ENCODE peak calls at places on chromosomes 4 and X, in ten cellular contexts. X is fibroblast of pulmonary artery; B is AG20443; S is cardiac muscle cell; Y is CD8-positive, alpha-beta T cell; I is HuH-7.5; O is Ammon's horn; N is BJ; L is stimulated activated CD4-positive, alpha-beta T cell treated with anti-CD3 and anti-CD28 coated beads, Interleukin-1b, Interleukin-23, amount 100 ng/mL, for 24 hours; F is amniotic stem cell. K is an unnamed sample.

GRCh38 chr4:1910643-1911042 is 39.5 kb downstream of the NSD2 start:
- DNase-seq in X (peak; percentile 75), B (peak; percentile 77), S (peak; percentile 76), Y (no peak), I (peak; percentile 29), O (peak; percentile 74), N (no peak), L (no peak), F (no peak), K (no peak)

GRCh38 chr4:112897548-112897947 is 151.9 kb upstream of the ANK2 start:
- DNase-seq in X (no peak), B (no peak), S (peak; percentile 6), Y (no peak), I (no peak), O (no peak), N (no peak), L (no peak), F (no peak), K (no peak)

GRCh38 chr4:6671648-6672047 is 22.0 kb upstream of the S100P start:
- DNase-seq in X (no peak), B (no peak), S (no peak), Y (no peak), I (no peak), O (no peak), N (no peak), L (no peak), F (no peak), K (no peak)

GRCh38 chrX:111041018-111041462 is 55.0 kb upstream of the PAK3 start:
- DNase-seq in X (peak; percentile 88), B (peak; percentile 68), S (peak; percentile 91), Y (peak; percentile 37), I (no peak), O (peak; percentile 35), N (peak; percentile 5), L (no peak), F (no peak), K (peak; percentile 27)

GRCh38 chrX:129553619-129554288 is 13.7 kb downstream of the OCRL start:
- DNase-seq in X (no peak), B (no peak), S (no peak), Y (no peak), I (no peak), O (no peak), N (no peak), L (no peak), F (no peak), K (no peak)

GRCh38 chr4:115145393-115146160 is 32.2 kb upstream of the NDST4 start:
- DNase-seq in X (no peak), B (no peak), S (no peak), Y (no peak), I (no peak), O (no peak), N (no peak), L (no peak), F (no peak), K (no peak)

GRCh38 chr4:74449571-74450297 is 4.8 kb downstream of the AREG start:
- DNase-seq in X (peak; percentile 45), B (no peak), S (peak; percentile 55), Y (no peak), I (no peak), O (no peak), N (no peak), L (no peak), F (no peak), K (no peak)

GRCh38 chr4:26780524-26780923 is 80.1 kb upstream of the STIM2 start:
- DNase-seq in X (peak; percentile 57), B (no peak), S (peak; percentile 35), Y (no peak), I (no peak), O (no peak), N (no peak), L (no peak), F (no peak), K (peak; percentile 54)

GRCh38 chrX:13778916-13779315 is 38.0 kb downstream of the GPM6B start:
- DNase-seq in X (peak; percentile 37), B (peak; percentile 40), S (peak; percentile 72), Y (no peak), I (no peak), O (no peak), N (no peak), L (no peak), F (no peak), K (peak; percentile 16)

GRCh38 chr4:114597410-114598115 is 1.0 kb upstream of the UGT8 start:
- DNase-seq in X (no peak), B (no peak), S (no peak), Y (no peak), I (no peak), O (peak; percentile 82), N (no peak), L (no peak), F (no peak), K (no peak)

GRCh38 chrX:25034889-25035288 is 19.1 kb upstream of the ARX start:
- DNase-seq in X (peak; percentile 14), B (peak; percentile 16), S (peak; percentile 61), Y (no peak), I (no peak), O (no peak), N (no peak), L (no peak), F (no peak), K (no peak)

GRCh38 chr4:186404562-186405134 is 138.7 kb downstream of the F11 start:
- DNase-seq in X (no peak), B (no peak), S (no peak), Y (no peak), I (no peak), O (no peak), N (no peak), L (no peak), F (no peak), K (no peak)

GRCh38 chr4:76993787-76994641 is 44.5 kb downstream of the SEPTIN11 start:
- DNase-seq in X (no peak), B (no peak), S (no peak), Y (peak; percentile 74), I (no peak), O (no peak), N (no peak), L (peak; percentile 9), F (no peak), K (no peak)

GRCh38 chr4:53914313-53915016 is 149.9 kb downstream of the CHIC2 start:
- DNase-seq in X (peak; percentile 91), B (peak; percentile 81), S (peak; percentile 78), Y (no peak), I (no peak), O (no peak), N (peak; percentile 65), L (no peak), F (peak; percentile 25), K (no peak)

GRCh38 chr4:162350331-162350730 is 186.5 kb upstream of the FSTL5 start:
- DNase-seq in X (no peak), B (no peak), S (no peak), Y (no peak), I (no peak), O (no peak), N (no peak), L (no peak), F (no peak), K (no peak)

GRCh38 chr4:189177130-189177529 is 763.5 kb upstream of the FRG1 start:
- DNase-seq in X (no peak), B (no peak), S (no peak), Y (no peak), I (no peak), O (no peak), N (no peak), L (no peak), F (no peak), K (no peak)

GRCh38 chr4:69991016-69991415 is 4.8 kb upstream of the STATH start:
- DNase-seq in X (no peak), B (no peak), S (no peak), Y (no peak), I (no peak), O (no peak), N (no peak), L (no peak), F (no peak), K (no peak)

GRCh38 chrX:38929966-38930421 is 128.7 kb downstream of the MID1IP1 start:
- DNase-seq in X (peak; percentile 14), B (peak; percentile 74), S (no peak), Y (no peak), I (no peak), O (peak; percentile 2), N (peak; percentile 60), L (no peak), F (peak; percentile 2), K (peak; percentile 10)